ENCODE peak calls at places on chromosomes 12 and 14, in seven cellular contexts. H is mesendoderm, F is mesenchymal stem cell, V is IMR-90, Z is neuronal stem cell, T is H1, G is H9. Y is an unnamed sample.

GRCh38 chr12:98439471-98440164 is 75.8 kb upstream of the TMPO start:
- DNase-seq in H (peak), F (peak), V (no peak), Z (no peak), T (no peak), G (no peak), Y (no peak)

GRCh38 chr12:108017658-108018057 is 111.4 kb upstream of the WSCD2 start:
- DNase-seq in H (no peak), F (no peak), V (no peak), Z (no peak), T (no peak), G (peak), Y (no peak)

GRCh38 chr14:23321572-23322547 is 603 bp downstream of the PABPN1 start:
- DNase-seq in H (peak), F (peak), V (peak), Z (peak), T (peak), G (no peak), Y (peak)

GRCh38 chr14:24409217-24409616 is 10.4 kb downstream of the NYNRIN start:
- DNase-seq in H (no peak), F (no peak), V (no peak), Z (no peak), T (no peak), G (peak), Y (no peak)

GRCh38 chr14:43540948-43541347 is 966.1 kb downstream of the FSCB start:
- DNase-seq in H (peak), F (peak), V (no peak), Z (no peak), T (peak), G (peak), Y (no peak)

GRCh38 chr14:97580923-97581495 is 783.8 kb downstream of the VRK1 start:
- DNase-seq in H (peak), F (no peak), V (no peak), Z (peak), T (peak), G (peak), Y (no peak)

GRCh38 chr14:22791302-22791701 is 23.9 kb downstream of the SLC7A7 start:
- DNase-seq in H (no peak), F (peak), V (peak), Z (no peak), T (no peak), G (no peak), Y (peak)

GRCh38 chr12:39230086-39230485 is 212.8 kb downstream of the KIF21A start:
- DNase-seq in H (no peak), F (peak), V (no peak), Z (no peak), T (no peak), G (no peak), Y (no peak)

GRCh38 chr12:29534935-29535334 is 37.4 kb upstream of the OVCH1 start:
- DNase-seq in H (peak), F (peak), V (peak), Z (no peak), T (no peak), G (no peak), Y (no peak)

GRCh38 chr12:131592972-131593371 is 117.9 kb upstream of the SFSWAP start:
- DNase-seq in H (no peak), F (no peak), V (no peak), Z (no peak), T (no peak), G (no peak), Y (no peak)

GRCh38 chr12:109892748-109893147 is 7.3 kb upstream of the TCHP start:
- DNase-seq in H (no peak), F (no peak), V (no peak), Z (no peak), T (no peak), G (no peak), Y (no peak)

GRCh38 chr14:68541128-68541896 is 251.6 kb downstream of the ZFP36L1 start:
- DNase-seq in H (no peak), F (no peak), V (no peak), Z (no peak), T (no peak), G (no peak), Y (no peak)

GRCh38 chr12:103768467-103769123 is 72.4 kb downstream of the NT5DC3 start:
- DNase-seq in H (peak), F (no peak), V (no peak), Z (no peak), T (no peak), G (peak), Y (no peak)

GRCh38 chr14:60102389-60102788 is 10.7 kb downstream of the PCNX4 start:
- DNase-seq in H (no peak), F (peak), V (peak), Z (no peak), T (no peak), G (no peak), Y (no peak)

GRCh38 chr14:100103261-100104005 is 38.2 kb downstream of the EVL start:
- DNase-seq in H (no peak), F (no peak), V (peak), Z (no peak), T (no peak), G (no peak), Y (no peak)

GRCh38 chr12:92288533-92288932 is 142.9 kb upstream of the BTG1 start:
- DNase-seq in H (no peak), F (no peak), V (no peak), Z (no peak), T (no peak), G (no peak), Y (no peak)

GRCh38 chr14:80135305-80136088 is 75.8 kb downstream of the DIO2 start:
- DNase-seq in H (no peak), F (no peak), V (no peak), Z (no peak), T (no peak), G (no peak), Y (no peak)

DNA sequence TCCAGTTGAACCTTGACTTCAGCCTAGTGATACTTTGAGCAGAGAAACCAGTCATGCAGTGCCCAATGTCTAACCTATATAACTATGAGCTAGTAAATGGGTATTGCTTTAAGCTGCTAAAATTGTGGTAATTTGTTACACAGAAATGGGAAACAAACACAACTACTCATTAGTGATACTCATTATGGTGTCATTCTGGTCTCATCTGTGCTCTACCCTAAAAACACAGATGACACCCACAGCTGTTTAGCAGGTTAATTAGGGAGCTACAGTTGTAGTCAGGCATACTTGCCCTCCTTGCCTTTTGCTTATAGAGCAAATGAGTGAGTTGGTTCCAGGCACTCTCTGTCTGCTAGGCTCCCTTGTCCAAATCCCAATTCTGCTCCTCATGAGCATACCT is 50.0 kb upstream of the ATF7IP start:
- DNase-seq in H (no peak), F (no peak), V (no peak), Z (no peak), T (no peak), G (no peak), Y (no peak)
- H3K4ac ChIP-seq in H (no peak), F (no peak), V (no peak), Z (no peak), T (no peak), G (no peak), Y (no peak)

DNA sequence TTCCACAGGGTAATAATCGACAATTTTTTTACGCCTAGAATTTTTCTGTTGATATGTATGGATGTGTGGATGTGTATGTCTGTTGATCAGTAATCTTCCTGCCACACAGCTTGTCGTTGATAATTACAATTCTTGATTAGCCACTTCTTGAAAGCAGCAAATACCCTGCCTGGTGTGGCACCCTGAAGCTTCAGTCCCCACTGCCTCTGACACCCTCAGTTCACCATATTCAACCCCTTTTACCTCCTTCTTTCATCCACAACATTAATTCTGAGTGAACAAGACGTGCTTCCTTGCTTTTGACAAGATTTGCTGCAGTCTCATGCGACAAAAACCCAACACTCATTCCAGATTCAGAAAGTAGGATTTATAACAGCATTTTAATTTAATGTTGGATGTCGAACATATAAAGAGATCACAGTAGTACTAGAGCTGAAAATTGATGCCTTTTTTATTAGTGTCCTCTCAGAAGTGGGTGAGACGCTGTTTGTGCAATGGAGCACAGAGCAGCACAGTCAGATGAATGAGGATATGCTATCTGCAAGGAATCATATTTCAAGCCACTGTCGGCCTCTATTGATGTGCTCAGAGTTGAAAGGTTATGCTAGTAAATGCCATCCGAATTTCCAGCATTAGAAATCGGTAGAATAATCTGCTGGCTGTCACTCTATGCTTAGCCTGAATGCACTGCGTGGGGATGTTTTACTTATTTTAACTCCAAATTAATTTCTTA is 383.7 kb downstream of the EGLN3 start:
- DNase-seq in H (no peak), F (no peak), V (no peak), Z (no peak), T (no peak), G (no peak), Y (peak)
- H2AK5ac ChIP-seq in H (no peak), F (no peak), V (no peak), Z (no peak), T (no peak), G (no peak), Y (no peak)

GRCh38 chr14:105455766-105456660 is 18.6 kb upstream of the CRIP2 start:
- DNase-seq in H (no peak), F (no peak), V (no peak), Z (no peak), T (no peak), G (no peak), Y (no peak)
- H3K9ac ChIP-seq in H (no peak), F (no peak), V (no peak), Z (peak), T (no peak), G (no peak), Y (no peak)

DNA sequence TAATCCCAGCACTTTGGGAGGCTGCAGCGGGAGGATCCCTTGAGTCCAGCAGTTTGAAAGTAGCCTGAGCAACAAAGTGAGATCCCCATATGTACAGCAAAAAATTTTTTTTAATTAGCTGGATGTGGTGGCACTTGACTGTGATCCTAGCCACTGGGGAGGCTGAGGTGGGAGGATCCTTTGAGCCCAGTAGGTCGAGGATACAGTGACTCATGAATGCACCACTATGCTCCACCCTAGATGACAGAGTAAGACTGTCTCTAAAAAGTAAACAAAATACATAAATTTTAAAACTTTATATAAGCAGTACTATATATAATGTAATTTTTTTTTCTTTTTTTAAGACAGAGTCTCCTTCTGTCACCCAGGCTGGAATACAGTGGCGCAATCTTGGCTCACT is 115.4 kb downstream of the ESR2 start:
- DNase-seq in H (no peak), F (no peak), V (no peak), Z (no peak), T (no peak), G (no peak), Y (no peak)
- H3K4ac ChIP-seq in H (no peak), F (no peak), V (no peak), Z (no peak), T (no peak), G (no peak), Y (no peak)

GRCh38 chr12:23851602-23852001 is 97.9 kb downstream of the SOX5 start:
- DNase-seq in H (no peak), F (no peak), V (no peak), Z (no peak), T (no peak), G (no peak), Y (no peak)
- H2AK5ac ChIP-seq in H (no peak), F (no peak), V (no peak), Z (no peak), T (no peak), G (no peak), Y (no peak)

DNA sequence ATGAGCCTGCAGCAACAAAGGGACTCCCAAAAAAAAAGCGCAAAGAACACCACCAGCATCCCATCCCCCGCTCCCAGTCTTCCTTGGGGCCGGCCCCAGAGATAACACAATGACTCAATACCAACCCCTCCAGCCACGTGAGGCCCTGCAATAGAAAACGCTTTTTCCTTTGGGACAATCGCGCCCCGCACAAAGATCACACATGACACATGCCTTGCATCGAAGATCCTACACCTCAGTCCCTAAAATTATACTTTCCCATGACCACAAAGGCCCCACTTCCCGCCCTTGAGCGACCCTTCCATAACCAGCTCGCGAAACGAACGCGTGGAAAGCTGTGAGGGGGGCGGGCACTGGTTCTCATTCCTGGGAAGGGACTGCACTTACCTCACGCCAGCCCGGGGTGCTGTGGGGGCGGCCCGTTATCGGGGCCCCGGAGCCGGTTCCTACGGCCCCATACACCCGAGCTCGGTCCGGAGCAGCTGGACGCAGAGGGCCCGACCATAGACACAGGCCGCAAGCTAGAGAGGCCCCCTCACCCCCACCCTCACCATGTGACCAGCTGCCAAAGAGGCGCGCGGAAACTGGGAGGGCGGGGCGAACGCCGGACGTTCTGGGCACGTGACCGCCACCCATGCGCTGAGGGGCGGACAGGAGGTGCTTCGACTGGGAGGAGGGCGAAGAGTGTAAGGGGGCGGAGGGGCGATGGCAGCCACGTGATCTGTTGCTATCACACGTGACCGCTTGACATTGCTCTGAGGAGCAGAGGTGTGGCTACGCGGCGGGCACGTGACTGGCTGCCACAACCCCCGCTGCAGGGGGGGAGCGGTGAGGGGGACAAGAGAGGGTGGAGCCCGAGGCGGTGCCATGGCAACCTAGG is at the start of gene CDK4:
- DNase-seq in H (peak), F (peak), V (peak), Z (peak), T (peak), G (peak), Y (peak)
- H3K9ac ChIP-seq in H (peak), F (peak), V (peak), Z (peak), T (peak), G (peak), Y (peak)

DNA sequence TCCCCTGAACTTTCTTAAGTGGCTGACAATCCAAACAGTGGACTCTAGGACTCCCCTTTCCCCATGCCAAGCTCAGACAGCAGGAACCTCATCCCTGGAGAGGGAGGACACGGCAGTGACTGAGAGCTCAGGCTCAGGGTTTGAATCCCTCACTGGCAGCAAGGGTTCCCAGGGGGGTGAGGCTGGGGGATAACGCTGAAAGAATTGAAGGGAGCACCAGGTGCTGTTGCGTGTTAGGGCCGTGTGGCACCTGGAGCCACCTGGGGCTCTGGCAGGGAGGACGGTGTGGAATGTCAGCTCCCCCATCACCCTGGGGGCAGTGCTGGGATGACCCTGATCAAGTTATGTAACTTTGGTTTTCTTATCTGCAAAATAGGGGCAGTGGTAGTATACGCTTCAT is 40.1 kb downstream of the ANO2 start:
- DNase-seq in H (no peak), F (no peak), V (no peak), Z (no peak), T (no peak), G (no peak), Y (peak)
- H3K4ac ChIP-seq in H (no peak), F (no peak), V (no peak), Z (no peak), T (no peak), G (no peak), Y (no peak)

GRCh38 chr12:89427508-89428156 is 75.3 kb upstream of the DUSP6 start:
- DNase-seq in H (no peak), F (peak), V (no peak), Z (no peak), T (no peak), G (no peak), Y (no peak)

GRCh38 chr12:89429539-89429938 is 77.2 kb upstream of the DUSP6 start:
- DNase-seq in H (no peak), F (no peak), V (no peak), Z (no peak), T (no peak), G (no peak), Y (no peak)

GRCh38 chr12:89421093-89421835 is 69.0 kb upstream of the DUSP6 start:
- DNase-seq in H (peak), F (no peak), V (no peak), Z (no peak), T (no peak), G (no peak), Y (no peak)

GRCh38 chr12:89424394-89424793 is 72.1 kb upstream of the DUSP6 start:
- DNase-seq in H (no peak), F (no peak), V (no peak), Z (no peak), T (no peak), G (no peak), Y (no peak)

GRCh38 chr12:89424846-89425245 is 72.5 kb upstream of the DUSP6 start:
- DNase-seq in H (no peak), F (no peak), V (no peak), Z (no peak), T (no peak), G (no peak), Y (no peak)
- H2AK5ac ChIP-seq in H (no peak), F (no peak), V (no peak), Z (no peak), T (no peak), G (no peak), Y (no peak)

GRCh38 chr12:48853228-48853688 is 1.3 kb upstream of the DDX23 start:
- DNase-seq in H (peak), F (peak), V (peak), Z (peak), T (peak), G (peak), Y (peak)
- H3K9ac ChIP-seq in H (no peak), F (peak), V (peak), Z (no peak), T (peak), G (no peak), Y (no peak)

GRCh38 chr14:21200752-21201461 is 45.0 kb upstream of the OR5AU1 start:
- DNase-seq in H (no peak), F (no peak), V (no peak), Z (no peak), T (no peak), G (no peak), Y (no peak)

GRCh38 chr14:21199611-21200570 is 44.0 kb upstream of the OR5AU1 start:
- DNase-seq in H (no peak), F (no peak), V (peak), Z (no peak), T (no peak), G (no peak), Y (no peak)

GRCh38 chr14:21203470-21204166 is 47.8 kb upstream of the OR5AU1 start:
- DNase-seq in H (peak), F (no peak), V (no peak), Z (no peak), T (no peak), G (no peak), Y (no peak)

GRCh38 chr14:21202463-21203358 is 46.8 kb upstream of the OR5AU1 start:
- DNase-seq in H (no peak), F (no peak), V (no peak), Z (no peak), T (no peak), G (no peak), Y (no peak)

GRCh38 chr14:21201732-21202462 is 46.0 kb upstream of the OR5AU1 start:
- DNase-seq in H (no peak), F (no peak), V (no peak), Z (no peak), T (no peak), G (no peak), Y (no peak)
- H3K4ac ChIP-seq in H (no peak), F (no peak), V (no peak), Z (no peak), T (no peak), G (no peak), Y (no peak)

Y was measured in trophoblast cell.